ENCODE peak calls at places on chromosome 15, in ten cellular contexts. A, C, P, G, L, E, Y, B, Z and R are unnamed samples.

GRCh38 chr15:27902680-27903385 is 196.3 kb downstream of the OCA2 start:
- DNase-seq in A (no peak), B (no peak), P (no peak), Y (no peak), Z (no peak), L (no peak), E (no peak), G (no peak), C (no peak), R (no peak)

GRCh38 chr15:89083246-89083645 is 5.0 kb upstream of the ABHD2 start:
- DNase-seq in Z (no peak), G (no peak), P (no peak), L (no peak), A (no peak), E (no peak), Y (no peak), B (no peak), C (no peak), R (no peak)

GRCh38 chr15:39777497-39777896 is 5.1 kb downstream of the FSIP1 start:
- DNase-seq in P (no peak), A (no peak), E (no peak), C (no peak), G (no peak), Z (no peak), Y (no peak), L (no peak), B (no peak), R (no peak)

GRCh38 chr15:51602484-51602883 is 20.1 kb downstream of the DMXL2 start:
- DNase-seq in A (no peak), L (no peak), G (no peak), Z (no peak), B (no peak), Y (no peak), P (no peak), E (no peak), C (no peak), R (no peak)

GRCh38 chr15:47206358-47206978 is 510.8 kb upstream of the SEMA6D start:
- DNase-seq in Y (no peak), L (no peak), E (no peak), B (no peak), C (no peak), G (no peak), A (no peak), Z (no peak), P (no peak), R (no peak)

GRCh38 chr15:90868261-90868689 is at the start of gene FURIN:
- DNase-seq in E (no peak), B (no peak), C (no peak), G (no peak), L (no peak), Y (no peak), Z (no peak), A (no peak), P (no peak), R (no peak)

GRCh38 chr15:90665288-90666134 is 51.6 kb upstream of the BLM start:
- DNase-seq in P (peak), E (peak), G (peak), L (no peak), C (no peak), A (peak), Y (peak), B (peak), Z (peak), R (peak)

GRCh38 chr15:64809649-64810498 is 15.6 kb downstream of the PIF1 start:
- DNase-seq in C (peak), G (peak), A (peak), Y (peak), Z (peak), L (peak), P (peak), E (peak), B (peak), R (peak)

GRCh38 chr15:68924866-68925599 is 5.3 kb upstream of the SPESP1 start:
- DNase-seq in A (peak), E (peak), B (peak), G (peak), Z (peak), P (peak), L (peak), C (peak), Y (peak), R (peak)

GRCh38 chr15:43795997-43796396 is 3.9 kb downstream of the SERF2 start:
- DNase-seq in Y (no peak), Z (no peak), B (no peak), P (no peak), A (no peak), C (no peak), L (no peak), G (no peak), E (no peak), R (no peak)

GRCh38 chr15:71804695-71805470 is 5.5 kb upstream of the NR2E3 start:
- DNase-seq in C (no peak), A (no peak), Y (no peak), G (no peak), E (no peak), Z (no peak), P (no peak), B (no peak), L (no peak), R (no peak)

GRCh38 chr15:42490743-42491539 is at the start of gene ZNF106:
- DNase-seq in E (peak), G (peak), P (peak), B (peak), A (peak), C (peak), L (peak), Z (peak), Y (peak), R (peak)

GRCh38 chr15:29988689-29989088 is 94.1 kb upstream of the GOLGA8J start:
- DNase-seq in B (no peak), Y (no peak), L (no peak), P (no peak), G (no peak), C (no peak), A (no peak), Z (no peak), E (no peak), R (no peak)

GRCh38 chr15:66161108-66161507 is 92.4 kb downstream of the MEGF11 start:
- DNase-seq in G (no peak), Z (no peak), A (no peak), E (no peak), Y (no peak), L (no peak), C (no peak), P (no peak), B (no peak), R (no peak)

GRCh38 chr15:62075595-62076279 is 9.0 kb downstream of the C2CD4A start:
- DNase-seq in L (no peak), Y (no peak), P (no peak), G (no peak), B (no peak), C (no peak), Z (peak), E (no peak), A (no peak), R (peak)

GRCh38 chr15:30065025-30065801 is 17.5 kb upstream of the GOLGA8J start:
- DNase-seq in L (no peak), Z (no peak), E (no peak), Y (no peak), A (no peak), C (peak), G (no peak), P (no peak), B (no peak), R (peak)

GRCh38 chr15:70054884-70055387 is 42.8 kb downstream of the TLE3 start:
- DNase-seq in E (no peak), A (no peak), G (no peak), Z (peak), L (no peak), C (no peak), B (no peak), Y (no peak), P (no peak), R (no peak)

GRCh38 chr15:56927816-56928215 is 9.4 kb downstream of the TCF12 start:
- DNase-seq in G (no peak), A (no peak), Z (no peak), B (no peak), E (peak), P (no peak), L (no peak), Y (no peak), C (no peak), R (no peak)

GRCh38 chr15:48345516-48345915 is 14.3 kb downstream of the DUT start:
- DNase-seq in A (no peak), B (no peak), L (no peak), P (no peak), E (no peak), G (no peak), Z (no peak), Y (no peak), C (no peak), R (no peak)

GRCh38 chr15:87604857-87605446 is 651.6 kb downstream of the NTRK3 start:
- DNase-seq in P (peak), C (no peak), E (peak), A (no peak), B (no peak), L (no peak), Y (no peak), Z (no peak), G (no peak), R (peak)

GRCh38 chr15:32933241-32933640 is 215.4 kb downstream of the GREM1 start:
- DNase-seq in E (no peak), P (no peak), L (no peak), B (no peak), A (no peak), G (no peak), Z (no peak), C (no peak), Y (no peak), R (no peak)

GRCh38 chr15:29514931-29515330 is 245.3 kb upstream of the NSMCE3 start:
- DNase-seq in Y (no peak), L (no peak), B (no peak), E (no peak), G (no peak), Z (no peak), C (no peak), P (no peak), A (no peak), R (no peak)

GRCh38 chr15:89912145-89912673 is 543 bp downstream of the ARPIN start:
- DNase-seq in Z (peak), Y (no peak), B (peak), P (no peak), C (no peak), L (no peak), A (peak), G (no peak), E (peak), R (no peak)

GRCh38 chr15:71647479-71647792 is 162.9 kb upstream of the NR2E3 start:
- DNase-seq in C (no peak), Y (no peak), A (no peak), P (no peak), E (no peak), L (no peak), Z (no peak), G (no peak), B (no peak), R (no peak)

GRCh38 chr15:96086164-96086563 is 244.3 kb upstream of the NR2F2 start:
- DNase-seq in L (no peak), G (no peak), Y (no peak), C (no peak), B (no peak), A (no peak), Z (no peak), E (no peak), P (no peak), R (no peak)

GRCh38 chr15:91855684-91856553 is 2.4 kb downstream of the SLCO3A1 start:
- DNase-seq in A (no peak), P (no peak), G (no peak), L (peak), C (no peak), Z (no peak), B (no peak), Y (peak), E (peak), R (no peak)

GRCh38 chr15:52822475-52822874 is 32.3 kb upstream of the ONECUT1 start:
- DNase-seq in Y (no peak), Z (no peak), E (no peak), C (no peak), G (no peak), P (no peak), A (no peak), L (no peak), B (no peak), R (no peak)

GRCh38 chr15:55741592-55742497 is 1.1 kb downstream of the PRTG start:
- DNase-seq in E (peak), Y (no peak), P (no peak), C (no peak), L (peak), G (no peak), A (no peak), B (peak), Z (no peak), R (peak)

GRCh38 chr15:77358545-77359240 is 61.2 kb downstream of the PEAK1 start:
- DNase-seq in E (no peak), Y (no peak), B (no peak), C (no peak), L (no peak), A (no peak), Z (no peak), P (no peak), G (no peak), R (no peak)

GRCh38 chr15:84696757-84697156 is 19.2 kb downstream of the SEC11A start:
- DNase-seq in E (no peak), Y (no peak), A (no peak), L (no peak), C (no peak), G (no peak), B (no peak), Z (no peak), P (no peak), R (no peak)

GRCh38 chr15:97995881-97996603 is 35.5 kb downstream of the ARRDC4 start:
- DNase-seq in C (no peak), A (no peak), Z (no peak), B (no peak), G (no peak), P (no peak), L (no peak), Y (peak), E (peak), R (peak)